ENCODE peak calls at places on chromosomes 5 and 9, in nine cellular contexts. One of them, this sample, is unnamed.

GRCh38 chr5:81359108-81359507 is 34.8 kb downstream of the ACOT12 start:
- DNase-seq in activated CD4-positive, alpha-beta memory T cell treated with anti-CD3 and anti-CD28 coated beads for 36 hours: no peak
- DNase-seq in kidney epithelial cell: no peak
- DNase-seq in cardiac fibroblast: no peak
- DNase-seq in GM04504: no peak
- DNase-seq in pancreas: no peak
- DNase-seq in natural killer cell treated with Interleukin-12 subunit alpha and Interleukin-12 subunit beta and Interleukin-15 and Interleukin-18, amount 100 ng/mL, for 72 hours: no peak
- DNase-seq in cardiac muscle cell: no peak
- DNase-seq in Jurkat, Clone E6-1: no peak
- DNase-seq in this sample: no peak

GRCh38 chr5:19229210-19229835 is 758.7 kb downstream of the CDH18 start:
- DNase-seq in Jurkat, Clone E6-1: no peak
- DNase-seq in GM04504: no peak
- DNase-seq in kidney epithelial cell: no peak
- DNase-seq in natural killer cell treated with Interleukin-12 subunit alpha and Interleukin-12 subunit beta and Interleukin-15 and Interleukin-18, amount 100 ng/mL, for 72 hours: no peak
- DNase-seq in activated CD4-positive, alpha-beta memory T cell treated with anti-CD3 and anti-CD28 coated beads for 36 hours: no peak
- DNase-seq in cardiac muscle cell: no peak
- DNase-seq in cardiac fibroblast: no peak
- DNase-seq in pancreas: no peak
- DNase-seq in this sample: no peak

GRCh38 chr5:121981254-121981653 is 19.5 kb downstream of the SRFBP1 start:
- DNase-seq in cardiac fibroblast: no peak
- DNase-seq in cardiac muscle cell: no peak
- DNase-seq in Jurkat, Clone E6-1: no peak
- DNase-seq in kidney epithelial cell: no peak
- DNase-seq in natural killer cell treated with Interleukin-12 subunit alpha and Interleukin-12 subunit beta and Interleukin-15 and Interleukin-18, amount 100 ng/mL, for 72 hours: no peak
- DNase-seq in activated CD4-positive, alpha-beta memory T cell treated with anti-CD3 and anti-CD28 coated beads for 36 hours: no peak
- DNase-seq in GM04504: no peak
- DNase-seq in pancreas: no peak
- DNase-seq in this sample: no peak

GRCh38 chr5:116229131-116229530 is 144.3 kb downstream of the COMMD10 start:
- DNase-seq in cardiac fibroblast: no peak
- DNase-seq in pancreas: no peak
- DNase-seq in kidney epithelial cell: no peak
- DNase-seq in activated CD4-positive, alpha-beta memory T cell treated with anti-CD3 and anti-CD28 coated beads for 36 hours: no peak
- DNase-seq in Jurkat, Clone E6-1: no peak
- DNase-seq in natural killer cell treated with Interleukin-12 subunit alpha and Interleukin-12 subunit beta and Interleukin-15 and Interleukin-18, amount 100 ng/mL, for 72 hours: no peak
- DNase-seq in GM04504: no peak
- DNase-seq in cardiac muscle cell: no peak
- DNase-seq in this sample: no peak

GRCh38 chr5:125125031-125125823 is 378.8 kb upstream of the ZNF608 start:
- DNase-seq in Jurkat, Clone E6-1: no peak
- DNase-seq in pancreas: no peak
- DNase-seq in natural killer cell treated with Interleukin-12 subunit alpha and Interleukin-12 subunit beta and Interleukin-15 and Interleukin-18, amount 100 ng/mL, for 72 hours: no peak
- DNase-seq in kidney epithelial cell: no peak
- DNase-seq in cardiac fibroblast: no peak
- DNase-seq in activated CD4-positive, alpha-beta memory T cell treated with anti-CD3 and anti-CD28 coated beads for 36 hours: no peak
- DNase-seq in cardiac muscle cell: peak; percentile 15
- DNase-seq in GM04504: no peak
- DNase-seq in this sample: no peak

GRCh38 chr5:175842947-175843793 is 28.2 kb upstream of the CPLX2 start:
- DNase-seq in natural killer cell treated with Interleukin-12 subunit alpha and Interleukin-12 subunit beta and Interleukin-15 and Interleukin-18, amount 100 ng/mL, for 72 hours: no peak
- DNase-seq in GM04504: peak; percentile 26
- DNase-seq in cardiac fibroblast: peak; percentile 56
- DNase-seq in Jurkat, Clone E6-1: no peak
- DNase-seq in kidney epithelial cell: peak; percentile 39
- DNase-seq in pancreas: no peak
- DNase-seq in cardiac muscle cell: peak; percentile 50
- DNase-seq in activated CD4-positive, alpha-beta memory T cell treated with anti-CD3 and anti-CD28 coated beads for 36 hours: no peak
- DNase-seq in this sample: no peak

GRCh38 chr5:33531796-33532195 is 91.0 kb downstream of the TARS1 start:
- DNase-seq in pancreas: no peak
- DNase-seq in kidney epithelial cell: no peak
- DNase-seq in activated CD4-positive, alpha-beta memory T cell treated with anti-CD3 and anti-CD28 coated beads for 36 hours: no peak
- DNase-seq in cardiac fibroblast: no peak
- DNase-seq in cardiac muscle cell: no peak
- DNase-seq in GM04504: no peak
- DNase-seq in Jurkat, Clone E6-1: no peak
- DNase-seq in natural killer cell treated with Interleukin-12 subunit alpha and Interleukin-12 subunit beta and Interleukin-15 and Interleukin-18, amount 100 ng/mL, for 72 hours: no peak
- DNase-seq in this sample: no peak

GRCh38 chr9:136114606-136115005 is 4.1 kb downstream of the TMEM250 start:
- DNase-seq in activated CD4-positive, alpha-beta memory T cell treated with anti-CD3 and anti-CD28 coated beads for 36 hours: no peak
- DNase-seq in Jurkat, Clone E6-1: no peak
- DNase-seq in natural killer cell treated with Interleukin-12 subunit alpha and Interleukin-12 subunit beta and Interleukin-15 and Interleukin-18, amount 100 ng/mL, for 72 hours: no peak
- DNase-seq in pancreas: no peak
- DNase-seq in cardiac fibroblast: no peak
- DNase-seq in kidney epithelial cell: no peak
- DNase-seq in cardiac muscle cell: no peak
- DNase-seq in GM04504: no peak
- DNase-seq in this sample: no peak

GRCh38 chr5:131250749-131251148 is 13.1 kb upstream of the CDC42SE2 start:
- DNase-seq in Jurkat, Clone E6-1: no peak
- DNase-seq in kidney epithelial cell: no peak
- DNase-seq in natural killer cell treated with Interleukin-12 subunit alpha and Interleukin-12 subunit beta and Interleukin-15 and Interleukin-18, amount 100 ng/mL, for 72 hours: no peak
- DNase-seq in pancreas: no peak
- DNase-seq in activated CD4-positive, alpha-beta memory T cell treated with anti-CD3 and anti-CD28 coated beads for 36 hours: peak; percentile 19
- DNase-seq in cardiac muscle cell: no peak
- DNase-seq in GM04504: no peak
- DNase-seq in cardiac fibroblast: no peak
- DNase-seq in this sample: no peak

GRCh38 chr5:81283976-81284375 is 17.4 kb upstream of the ZCCHC9 start:
- DNase-seq in natural killer cell treated with Interleukin-12 subunit alpha and Interleukin-12 subunit beta and Interleukin-15 and Interleukin-18, amount 100 ng/mL, for 72 hours: no peak
- DNase-seq in activated CD4-positive, alpha-beta memory T cell treated with anti-CD3 and anti-CD28 coated beads for 36 hours: no peak
- DNase-seq in cardiac muscle cell: peak; percentile 22
- DNase-seq in Jurkat, Clone E6-1: no peak
- DNase-seq in GM04504: no peak
- DNase-seq in pancreas: no peak
- DNase-seq in kidney epithelial cell: no peak
- DNase-seq in cardiac fibroblast: no peak
- DNase-seq in this sample: no peak

GRCh38 chr5:95959964-95960801 is 1.5 kb downstream of the ELL2 start:
- DNase-seq in cardiac muscle cell: peak; percentile 61
- DNase-seq in cardiac fibroblast: peak; percentile 56
- DNase-seq in Jurkat, Clone E6-1: no peak
- DNase-seq in GM04504: no peak
- DNase-seq in activated CD4-positive, alpha-beta memory T cell treated with anti-CD3 and anti-CD28 coated beads for 36 hours: no peak
- DNase-seq in pancreas: no peak
- DNase-seq in natural killer cell treated with Interleukin-12 subunit alpha and Interleukin-12 subunit beta and Interleukin-15 and Interleukin-18, amount 100 ng/mL, for 72 hours: no peak
- DNase-seq in kidney epithelial cell: no peak
- DNase-seq in this sample: no peak

GRCh38 chr5:172334196-172334595 is 50.6 kb upstream of the UBTD2 start:
- DNase-seq in Jurkat, Clone E6-1: no peak
- DNase-seq in GM04504: no peak
- DNase-seq in natural killer cell treated with Interleukin-12 subunit alpha and Interleukin-12 subunit beta and Interleukin-15 and Interleukin-18, amount 100 ng/mL, for 72 hours: no peak
- DNase-seq in kidney epithelial cell: no peak
- DNase-seq in cardiac muscle cell: no peak
- DNase-seq in cardiac fibroblast: no peak
- DNase-seq in activated CD4-positive, alpha-beta memory T cell treated with anti-CD3 and anti-CD28 coated beads for 36 hours: peak; percentile 28
- DNase-seq in pancreas: no peak
- DNase-seq in this sample: no peak

GRCh38 chr5:41748631-41749030 is 121.6 kb downstream of the OXCT1 start:
- DNase-seq in kidney epithelial cell: peak; percentile 83
- DNase-seq in Jurkat, Clone E6-1: no peak
- DNase-seq in natural killer cell treated with Interleukin-12 subunit alpha and Interleukin-12 subunit beta and Interleukin-15 and Interleukin-18, amount 100 ng/mL, for 72 hours: no peak
- DNase-seq in GM04504: no peak
- DNase-seq in pancreas: no peak
- DNase-seq in cardiac muscle cell: peak; percentile 37
- DNase-seq in cardiac fibroblast: peak; percentile 81
- DNase-seq in activated CD4-positive, alpha-beta memory T cell treated with anti-CD3 and anti-CD28 coated beads for 36 hours: peak; percentile 59
- DNase-seq in this sample: no peak

GRCh38 chr9:8052991-8053390 is 253.4 kb upstream of the DMAC1 start:
- DNase-seq in kidney epithelial cell: no peak
- DNase-seq in Jurkat, Clone E6-1: no peak
- DNase-seq in GM04504: no peak
- DNase-seq in natural killer cell treated with Interleukin-12 subunit alpha and Interleukin-12 subunit beta and Interleukin-15 and Interleukin-18, amount 100 ng/mL, for 72 hours: no peak
- DNase-seq in cardiac muscle cell: no peak
- DNase-seq in activated CD4-positive, alpha-beta memory T cell treated with anti-CD3 and anti-CD28 coated beads for 36 hours: no peak
- DNase-seq in pancreas: no peak
- DNase-seq in cardiac fibroblast: no peak
- DNase-seq in this sample: no peak

GRCh38 chr9:127356906-127357305 is 40.1 kb upstream of the SLC2A8 start:
- DNase-seq in cardiac muscle cell: no peak
- DNase-seq in natural killer cell treated with Interleukin-12 subunit alpha and Interleukin-12 subunit beta and Interleukin-15 and Interleukin-18, amount 100 ng/mL, for 72 hours: no peak
- DNase-seq in activated CD4-positive, alpha-beta memory T cell treated with anti-CD3 and anti-CD28 coated beads for 36 hours: no peak
- DNase-seq in Jurkat, Clone E6-1: no peak
- DNase-seq in kidney epithelial cell: no peak
- DNase-seq in GM04504: no peak
- DNase-seq in pancreas: no peak
- DNase-seq in cardiac fibroblast: no peak
- DNase-seq in this sample: no peak

GRCh38 chr5:176731506-176732192 is 78.7 kb upstream of the UNC5A start:
- DNase-seq in cardiac fibroblast: no peak
- DNase-seq in pancreas: peak; percentile 14
- DNase-seq in Jurkat, Clone E6-1: no peak
- DNase-seq in GM04504: no peak
- DNase-seq in natural killer cell treated with Interleukin-12 subunit alpha and Interleukin-12 subunit beta and Interleukin-15 and Interleukin-18, amount 100 ng/mL, for 72 hours: peak; percentile 34
- DNase-seq in kidney epithelial cell: no peak
- DNase-seq in activated CD4-positive, alpha-beta memory T cell treated with anti-CD3 and anti-CD28 coated beads for 36 hours: no peak
- DNase-seq in cardiac muscle cell: peak; percentile 16
- DNase-seq in this sample: no peak

GRCh38 chr9:111854799-111855198 is 41.8 kb upstream of the UGCG start:
- DNase-seq in natural killer cell treated with Interleukin-12 subunit alpha and Interleukin-12 subunit beta and Interleukin-15 and Interleukin-18, amount 100 ng/mL, for 72 hours: no peak
- DNase-seq in cardiac muscle cell: peak; percentile 53
- DNase-seq in GM04504: no peak
- DNase-seq in cardiac fibroblast: peak; percentile 61
- DNase-seq in activated CD4-positive, alpha-beta memory T cell treated with anti-CD3 and anti-CD28 coated beads for 36 hours: no peak
- DNase-seq in pancreas: no peak
- DNase-seq in kidney epithelial cell: no peak
- DNase-seq in Jurkat, Clone E6-1: no peak
- DNase-seq in this sample: no peak

GRCh38 chr5:218457-219289 is 553 bp downstream of the SDHA start:
- DNase-seq in kidney epithelial cell: no peak
- DNase-seq in cardiac fibroblast: peak; percentile 39
- DNase-seq in Jurkat, Clone E6-1: no peak
- DNase-seq in activated CD4-positive, alpha-beta memory T cell treated with anti-CD3 and anti-CD28 coated beads for 36 hours: peak; percentile 34
- DNase-seq in pancreas: peak; percentile 74
- DNase-seq in cardiac muscle cell: peak; percentile 51
- DNase-seq in GM04504: no peak
- DNase-seq in natural killer cell treated with Interleukin-12 subunit alpha and Interleukin-12 subunit beta and Interleukin-15 and Interleukin-18, amount 100 ng/mL, for 72 hours: no peak
- DNase-seq in this sample: no peak

GRCh38 chr5:757931-758697 is 26.4 kb downstream of the ZDHHC11B start:
- DNase-seq in Jurkat, Clone E6-1: no peak
- DNase-seq in GM04504: no peak
- DNase-seq in cardiac muscle cell: no peak
- DNase-seq in activated CD4-positive, alpha-beta memory T cell treated with anti-CD3 and anti-CD28 coated beads for 36 hours: peak; percentile 59
- DNase-seq in pancreas: peak; percentile 67
- DNase-seq in natural killer cell treated with Interleukin-12 subunit alpha and Interleukin-12 subunit beta and Interleukin-15 and Interleukin-18, amount 100 ng/mL, for 72 hours: no peak
- DNase-seq in cardiac fibroblast: no peak
- DNase-seq in kidney epithelial cell: no peak
- DNase-seq in this sample: no peak

GRCh38 chr9:108677776-108678175 is 178.0 kb downstream of the ACTL7B start:
- DNase-seq in kidney epithelial cell: no peak
- DNase-seq in natural killer cell treated with Interleukin-12 subunit alpha and Interleukin-12 subunit beta and Interleukin-15 and Interleukin-18, amount 100 ng/mL, for 72 hours: no peak
- DNase-seq in Jurkat, Clone E6-1: no peak
- DNase-seq in cardiac muscle cell: no peak
- DNase-seq in GM04504: no peak
- DNase-seq in pancreas: no peak
- DNase-seq in activated CD4-positive, alpha-beta memory T cell treated with anti-CD3 and anti-CD28 coated beads for 36 hours: no peak
- DNase-seq in cardiac fibroblast: no peak
- DNase-seq in this sample: no peak

GRCh38 chr5:16554110-16554509 is 62.7 kb downstream of the RETREG1 start:
- DNase-seq in cardiac fibroblast: no peak
- DNase-seq in Jurkat, Clone E6-1: no peak
- DNase-seq in cardiac muscle cell: no peak
- DNase-seq in natural killer cell treated with Interleukin-12 subunit alpha and Interleukin-12 subunit beta and Interleukin-15 and Interleukin-18, amount 100 ng/mL, for 72 hours: no peak
- DNase-seq in pancreas: peak; percentile 59
- DNase-seq in activated CD4-positive, alpha-beta memory T cell treated with anti-CD3 and anti-CD28 coated beads for 36 hours: no peak
- DNase-seq in kidney epithelial cell: no peak
- DNase-seq in GM04504: no peak
- DNase-seq in this sample: no peak

GRCh38 chr9:37911271-37911681 is 7.3 kb upstream of the SLC25A51 start:
- DNase-seq in Jurkat, Clone E6-1: no peak
- DNase-seq in GM04504: no peak
- DNase-seq in natural killer cell treated with Interleukin-12 subunit alpha and Interleukin-12 subunit beta and Interleukin-15 and Interleukin-18, amount 100 ng/mL, for 72 hours: no peak
- DNase-seq in pancreas: no peak
- DNase-seq in activated CD4-positive, alpha-beta memory T cell treated with anti-CD3 and anti-CD28 coated beads for 36 hours: no peak
- DNase-seq in cardiac fibroblast: no peak
- DNase-seq in cardiac muscle cell: peak; percentile 55
- DNase-seq in kidney epithelial cell: no peak
- DNase-seq in this sample: no peak

GRCh38 chr5:176596689-176597416 is 13.1 kb downstream of the GPRIN1 start:
- DNase-seq in Jurkat, Clone E6-1: no peak
- DNase-seq in cardiac fibroblast: peak; percentile 40
- DNase-seq in kidney epithelial cell: no peak
- DNase-seq in pancreas: peak; percentile 76
- DNase-seq in cardiac muscle cell: peak; percentile 56
- DNase-seq in natural killer cell treated with Interleukin-12 subunit alpha and Interleukin-12 subunit beta and Interleukin-15 and Interleukin-18, amount 100 ng/mL, for 72 hours: peak; percentile 69
- DNase-seq in GM04504: no peak
- DNase-seq in activated CD4-positive, alpha-beta memory T cell treated with anti-CD3 and anti-CD28 coated beads for 36 hours: peak; percentile 74
- DNase-seq in this sample: no peak

GRCh38 chr9:19223724-19224123 is 6.8 kb upstream of the DENND4C start:
- DNase-seq in pancreas: no peak
- DNase-seq in cardiac fibroblast: no peak
- DNase-seq in activated CD4-positive, alpha-beta memory T cell treated with anti-CD3 and anti-CD28 coated beads for 36 hours: no peak
- DNase-seq in GM04504: no peak
- DNase-seq in kidney epithelial cell: no peak
- DNase-seq in Jurkat, Clone E6-1: no peak
- DNase-seq in cardiac muscle cell: peak; percentile 33
- DNase-seq in natural killer cell treated with Interleukin-12 subunit alpha and Interleukin-12 subunit beta and Interleukin-15 and Interleukin-18, amount 100 ng/mL, for 72 hours: no peak
- DNase-seq in this sample: no peak

GRCh38 chr5:74632947-74633356 is 7.6 kb downstream of the ENC1 start:
- DNase-seq in cardiac fibroblast: peak; percentile 91
- DNase-seq in Jurkat, Clone E6-1: no peak
- DNase-seq in GM04504: no peak
- DNase-seq in activated CD4-positive, alpha-beta memory T cell treated with anti-CD3 and anti-CD28 coated beads for 36 hours: no peak
- DNase-seq in natural killer cell treated with Interleukin-12 subunit alpha and Interleukin-12 subunit beta and Interleukin-15 and Interleukin-18, amount 100 ng/mL, for 72 hours: no peak
- DNase-seq in kidney epithelial cell: no peak
- DNase-seq in cardiac muscle cell: peak; percentile 66
- DNase-seq in pancreas: no peak
- DNase-seq in this sample: no peak

GRCh38 chr9:92208693-92209524 is 84.6 kb downstream of the IARS1 start:
- DNase-seq in cardiac fibroblast: no peak
- DNase-seq in GM04504: no peak
- DNase-seq in pancreas: no peak
- DNase-seq in natural killer cell treated with Interleukin-12 subunit alpha and Interleukin-12 subunit beta and Interleukin-15 and Interleukin-18, amount 100 ng/mL, for 72 hours: no peak
- DNase-seq in cardiac muscle cell: no peak
- DNase-seq in activated CD4-positive, alpha-beta memory T cell treated with anti-CD3 and anti-CD28 coated beads for 36 hours: no peak
- DNase-seq in kidney epithelial cell: no peak
- DNase-seq in Jurkat, Clone E6-1: no peak
- DNase-seq in this sample: no peak

GRCh38 chr5:78586251-78586650 is 62.3 kb downstream of the LHFPL2 start:
- DNase-seq in GM04504: peak; percentile 96
- DNase-seq in activated CD4-positive, alpha-beta memory T cell treated with anti-CD3 and anti-CD28 coated beads for 36 hours: no peak
- DNase-seq in kidney epithelial cell: peak; percentile 90
- DNase-seq in pancreas: no peak
- DNase-seq in cardiac muscle cell: peak; percentile 98
- DNase-seq in natural killer cell treated with Interleukin-12 subunit alpha and Interleukin-12 subunit beta and Interleukin-15 and Interleukin-18, amount 100 ng/mL, for 72 hours: no peak
- DNase-seq in Jurkat, Clone E6-1: peak; percentile 87
- DNase-seq in cardiac fibroblast: peak; percentile 100
- DNase-seq in this sample: no peak

GRCh38 chr9:90025816-90026215 is 421.0 kb downstream of the GADD45G start:
- DNase-seq in cardiac muscle cell: no peak
- DNase-seq in pancreas: no peak
- DNase-seq in GM04504: no peak
- DNase-seq in activated CD4-positive, alpha-beta memory T cell treated with anti-CD3 and anti-CD28 coated beads for 36 hours: no peak
- DNase-seq in Jurkat, Clone E6-1: no peak
- DNase-seq in natural killer cell treated with Interleukin-12 subunit alpha and Interleukin-12 subunit beta and Interleukin-15 and Interleukin-18, amount 100 ng/mL, for 72 hours: no peak
- DNase-seq in kidney epithelial cell: peak; percentile 57
- DNase-seq in cardiac fibroblast: no peak
- DNase-seq in this sample: no peak

GRCh38 chr5:155651-156410 is 35.5 kb upstream of the LRRC14B start:
- DNase-seq in pancreas: no peak
- DNase-seq in kidney epithelial cell: no peak
- DNase-seq in Jurkat, Clone E6-1: no peak
- DNase-seq in cardiac fibroblast: no peak
- DNase-seq in cardiac muscle cell: no peak
- DNase-seq in activated CD4-positive, alpha-beta memory T cell treated with anti-CD3 and anti-CD28 coated beads for 36 hours: no peak
- DNase-seq in GM04504: no peak
- DNase-seq in natural killer cell treated with Interleukin-12 subunit alpha and Interleukin-12 subunit beta and Interleukin-15 and Interleukin-18, amount 100 ng/mL, for 72 hours: no peak
- DNase-seq in this sample: no peak

GRCh38 chr5:172612771-172613170 is 28.3 kb upstream of the NEURL1B start:
- DNase-seq in activated CD4-positive, alpha-beta memory T cell treated with anti-CD3 and anti-CD28 coated beads for 36 hours: no peak
- DNase-seq in GM04504: no peak
- DNase-seq in cardiac muscle cell: no peak
- DNase-seq in pancreas: no peak
- DNase-seq in Jurkat, Clone E6-1: no peak
- DNase-seq in cardiac fibroblast: no peak
- DNase-seq in kidney epithelial cell: no peak
- DNase-seq in natural killer cell treated with Interleukin-12 subunit alpha and Interleukin-12 subunit beta and Interleukin-15 and Interleukin-18, amount 100 ng/mL, for 72 hours: no peak
- DNase-seq in this sample: no peak

GRCh38 chr9:35656340-35656739 is 1.5 kb downstream of the RMRP start:
- DNase-seq in natural killer cell treated with Interleukin-12 subunit alpha and Interleukin-12 subunit beta and Interleukin-15 and Interleukin-18, amount 100 ng/mL, for 72 hours: no peak
- DNase-seq in GM04504: no peak
- DNase-seq in kidney epithelial cell: no peak
- DNase-seq in pancreas: no peak
- DNase-seq in cardiac muscle cell: no peak
- DNase-seq in activated CD4-positive, alpha-beta memory T cell treated with anti-CD3 and anti-CD28 coated beads for 36 hours: no peak
- DNase-seq in Jurkat, Clone E6-1: no peak
- DNase-seq in cardiac fibroblast: no peak
- DNase-seq in this sample: no peak

This sample was measured in nucleus accumbens.